ENCODE peak calls at places on chromosome 5, in ten cellular contexts. X, U, M, D, I, V, T, G, J and P are unnamed samples.

GRCh38 chr5:1950096-1950707 is 67.5 kb upstream of the IRX4 start:
- DNase-seq in J (no peak), M (no peak), V (no peak), X (no peak), U (no peak), I (no peak), D (no peak), T (no peak), G (no peak), P (no peak)

GRCh38 chr5:160434022-160434531 is 12.4 kb downstream of the PTTG1 start:
- DNase-seq in V (no peak), J (no peak), T (peak; percentile 44), X (no peak), U (peak; percentile 32), D (no peak), I (no peak), M (no peak), G (peak; percentile 70), P (no peak)

GRCh38 chr5:178114325-178115135 is 1.2 kb downstream of the N4BP3 start:
- DNase-seq in T (no peak), V (no peak), J (no peak), I (no peak), G (no peak), X (peak; percentile 68), U (peak; percentile 15), D (no peak), M (no peak), P (no peak)

GRCh38 chr5:159669559-159669958 is 246.7 kb upstream of the ADRA1B start:
- DNase-seq in J (no peak), I (no peak), X (no peak), T (no peak), G (no peak), U (no peak), M (peak; percentile 37), D (no peak), V (no peak), P (no peak)

GRCh38 chr5:78003914-78004313 is 227.8 kb upstream of the TBCA start:
- DNase-seq in T (no peak), X (no peak), J (no peak), V (no peak), D (no peak), I (no peak), U (peak; percentile 91), M (no peak), G (no peak), P (no peak)

GRCh38 chr5:1633605-1634336 is 110.0 kb upstream of the LPCAT1 start:
- DNase-seq in D (no peak), J (peak; percentile 36), G (peak; percentile 85), I (peak; percentile 63), V (peak; percentile 75), M (peak; percentile 43), U (peak; percentile 81), X (peak; percentile 90), T (peak; percentile 85), P (peak; percentile 92)

GRCh38 chr5:17497446-17497845 is 585 bp upstream of the TAF11L2 start:
- DNase-seq in D (no peak), J (no peak), X (no peak), G (no peak), I (no peak), T (no peak), U (no peak), M (no peak), V (no peak), P (no peak)

GRCh38 chr5:76813982-76814562 is 4.8 kb upstream of the F2RL1 start:
- DNase-seq in U (no peak), X (no peak), M (peak; percentile 90), V (peak; percentile 96), G (no peak), T (no peak), I (no peak), J (peak; percentile 98), D (peak; percentile 97), P (no peak)

GRCh38 chr5:117236941-117237340 is 662.3 kb upstream of the SEMA6A start:
- DNase-seq in X (no peak), V (no peak), M (no peak), J (no peak), D (no peak), I (no peak), T (no peak), U (no peak), G (no peak), P (no peak)

GRCh38 chr5:157546456-157547100 is 29.0 kb downstream of the ADAM19 start:
- DNase-seq in I (no peak), T (no peak), G (no peak), U (no peak), D (no peak), J (peak; percentile 65), M (peak; percentile 34), V (peak; percentile 50), X (no peak), P (no peak)

GRCh38 chr5:14164164-14164720 is 21.1 kb downstream of the TRIO start:
- DNase-seq in J (no peak), X (no peak), U (no peak), T (no peak), G (no peak), V (no peak), I (no peak), D (no peak), M (no peak), P (no peak)

GRCh38 chr5:14490309-14490711 is 91.3 kb upstream of the OTULINL start:
- DNase-seq in T (peak; percentile 79), G (no peak), D (no peak), M (no peak), I (no peak), J (no peak), U (no peak), V (no peak), X (no peak), P (no peak)

GRCh38 chr5:62473209-62473608 is 60.6 kb downstream of the IPO11 start:
- DNase-seq in T (no peak), X (no peak), D (no peak), V (peak; percentile 36), U (no peak), J (peak; percentile 46), I (no peak), M (peak; percentile 47), G (no peak), P (no peak)

GRCh38 chr5:180644825-180645608 is 4.4 kb downstream of the FLT4 start:
- DNase-seq in T (no peak), M (no peak), D (no peak), I (no peak), X (no peak), G (no peak), V (no peak), U (no peak), J (no peak), P (no peak)

GRCh38 chr5:71830626-71831539 is 111.8 kb downstream of the CARTPT start:
- DNase-seq in V (peak; percentile 82), J (peak; percentile 83), G (no peak), X (peak; percentile 49), I (no peak), U (peak; percentile 76), T (peak; percentile 59), M (peak; percentile 84), D (peak; percentile 81), P (no peak)

GRCh38 chr5:978693-979092 is 29.9 kb upstream of the NKD2 start:
- DNase-seq in J (no peak), X (no peak), U (no peak), I (no peak), T (no peak), G (no peak), V (no peak), D (no peak), M (no peak), P (no peak)

GRCh38 chr5:154723740-154724505 is 31.3 kb upstream of the LARP1 start:
- DNase-seq in D (no peak), V (no peak), G (no peak), U (no peak), X (no peak), M (peak; percentile 88), I (no peak), J (peak; percentile 81), T (no peak), P (no peak)

GRCh38 chr5:133906303-133906702 is 62.1 kb downstream of the C5orf15 start:
- DNase-seq in M (no peak), D (no peak), I (no peak), V (no peak), G (no peak), X (no peak), U (no peak), T (no peak), J (no peak), P (no peak)

GRCh38 chr5:139523635-139524445 is 37.3 kb upstream of the UBE2D2 start:
- DNase-seq in D (no peak), U (no peak), V (no peak), T (no peak), I (no peak), G (no peak), X (peak; percentile 45), M (no peak), J (no peak), P (no peak)